ENCODE peak calls at places on chromosomes 7 and 10, in four cellular contexts. I is coronary artery, M is HFF-Myc, Z is fibroblast of villous mesenchyme. F is an unnamed sample.
A peak's percentile ranks its signal among the peaks of the same experiment; 100 is the strongest.

GRCh38 chr7:27251513-27252306 is 9.1 kb downstream of the EVX1 start:
- DNase-seq in I (no peak), M (no peak), Z (no peak), F (no peak)

GRCh38 chr10:89082086-89082485 is 91.5 kb downstream of the FAS start:
- DNase-seq in I (no peak), M (no peak), Z (no peak), F (no peak)

GRCh38 chr7:519974-520458 is 370 bp upstream of the PDGFA start:
- DNase-seq in I (no peak), M (no peak), Z (peak; percentile 68), F (no peak)

GRCh38 chr7:98638853-98639252 is 21.8 kb downstream of the NPTX2 start:
- DNase-seq in I (no peak), M (no peak), Z (no peak), F (no peak)

GRCh38 chr7:44735403-44736165 is 13.1 kb upstream of the ZMIZ2 start:
- DNase-seq in I (no peak), M (peak; percentile 96), Z (peak; percentile 97), F (peak; percentile 97)

GRCh38 chr7:117061751-117062150 is 108.5 kb downstream of the ST7 start:
- DNase-seq in I (no peak), M (no peak), Z (no peak), F (no peak)

GRCh38 chr10:119309423-119309770 is 102.0 kb downstream of the GRK5 start:
- DNase-seq in I (no peak), M (no peak), Z (no peak), F (no peak)

GRCh38 chr10:26770069-26770468 is 72.6 kb downstream of the PDSS1 start:
- DNase-seq in I (no peak), M (no peak), Z (no peak), F (no peak)

GRCh38 chr10:63788152-63788821 is 267.1 kb downstream of the REEP3 start:
- DNase-seq in I (no peak), M (no peak), Z (no peak), F (no peak)

GRCh38 chr10:110008518-110009339 is 945 bp downstream of the ADD3 start:
- DNase-seq in I (peak; percentile 72), M (no peak), Z (no peak), F (no peak)

GRCh38 chr10:86536294-86536861 is 14.8 kb upstream of the WAPL start:
- DNase-seq in I (no peak), M (no peak), Z (no peak), F (no peak)

GRCh38 chr7:132571970-132572369 is 4.3 kb downstream of the PLXNA4 start:
- DNase-seq in I (no peak), M (no peak), Z (no peak), F (no peak)

GRCh38 chr7:24199978-24200377 is 84.0 kb upstream of the NPY start:
- DNase-seq in I (no peak), M (no peak), Z (peak; percentile 74), F (no peak)

GRCh38 chr10:15563161-15563715 is 156.5 kb downstream of the ITGA8 start:
- DNase-seq in I (no peak), M (no peak), Z (no peak), F (no peak)

GRCh38 chr7:151352512-151352911 is 10.9 kb downstream of the NUB1 start:
- DNase-seq in I (no peak), M (no peak), Z (no peak), F (no peak)
- H3K4me3 ChIP-seq in I (no peak overlapping the region), M (no peak overlapping the region), Z (no peak overlapping the region), F (no peak overlapping the region)

DNA sequence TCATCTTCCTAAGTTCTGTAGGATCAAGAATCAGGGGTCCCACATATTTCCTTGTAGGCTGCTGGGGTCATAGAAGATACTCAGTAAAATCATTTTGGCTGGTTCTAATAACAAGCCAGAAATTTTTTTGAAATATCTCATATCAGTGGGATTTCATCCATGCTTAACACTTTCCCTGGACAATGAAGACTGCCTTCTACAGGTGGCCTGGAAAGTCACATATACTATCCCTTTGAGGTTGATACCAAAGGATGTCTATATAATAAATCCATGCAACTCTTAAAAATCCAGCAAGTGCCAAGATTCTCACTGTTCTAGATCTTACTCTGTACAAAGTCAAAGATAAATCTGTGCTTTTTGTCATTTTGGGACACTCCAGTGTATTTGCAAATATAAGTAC is 225.8 kb upstream of the NEBL start:
- DNase-seq in I (no peak), M (no peak), Z (no peak), F (no peak)
- TF ChIP-seq CTCF in I (no peak), M (peak; percentile 55), Z (no peak), F (peak; percentile 69)

GRCh38 chr7:130490287-130490686 is 1.6 kb upstream of the MEST start:
- DNase-seq in I (no peak), M (no peak), Z (no peak), F (no peak)
- H3K4me3 ChIP-seq in I (peak overlapping the region; percentile 73), M (no peak overlapping the region), Z (peak overlapping the region; percentile 35), F (no peak overlapping the region)

DNA sequence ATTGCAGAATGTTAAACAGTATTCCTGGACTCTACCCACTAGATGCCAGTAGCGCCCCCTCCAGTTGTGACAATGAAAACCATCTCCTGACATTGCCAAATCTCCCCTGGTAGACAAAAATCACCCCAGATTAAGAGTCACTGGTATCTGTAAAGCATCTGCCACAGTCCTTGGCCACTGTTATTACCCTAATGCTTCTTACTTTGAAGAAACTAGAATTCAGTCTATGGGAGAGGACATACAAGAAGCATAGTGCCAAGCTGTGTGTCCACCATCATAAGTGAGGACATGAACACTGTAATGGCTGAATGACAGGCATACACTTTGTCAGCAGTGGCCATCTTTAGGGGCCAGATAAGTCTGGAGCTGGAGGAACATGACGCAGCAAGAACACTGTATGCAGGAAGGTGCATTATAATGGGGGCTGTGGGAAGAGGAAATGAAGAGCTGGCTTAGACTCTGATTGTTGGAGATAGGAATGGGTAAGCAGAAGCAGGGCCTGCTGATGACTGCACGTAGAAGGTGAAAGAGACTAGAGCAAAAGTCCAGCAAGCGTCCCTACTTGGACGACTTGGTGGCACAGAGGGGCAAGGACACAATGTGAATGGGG is 32.5 kb downstream of the CBX3 start:
- DNase-seq in I (no peak), M (no peak), Z (no peak), F (no peak)
- TF ChIP-seq CTCF in I (no peak), M (no peak), Z (no peak), F (no peak)

DNA sequence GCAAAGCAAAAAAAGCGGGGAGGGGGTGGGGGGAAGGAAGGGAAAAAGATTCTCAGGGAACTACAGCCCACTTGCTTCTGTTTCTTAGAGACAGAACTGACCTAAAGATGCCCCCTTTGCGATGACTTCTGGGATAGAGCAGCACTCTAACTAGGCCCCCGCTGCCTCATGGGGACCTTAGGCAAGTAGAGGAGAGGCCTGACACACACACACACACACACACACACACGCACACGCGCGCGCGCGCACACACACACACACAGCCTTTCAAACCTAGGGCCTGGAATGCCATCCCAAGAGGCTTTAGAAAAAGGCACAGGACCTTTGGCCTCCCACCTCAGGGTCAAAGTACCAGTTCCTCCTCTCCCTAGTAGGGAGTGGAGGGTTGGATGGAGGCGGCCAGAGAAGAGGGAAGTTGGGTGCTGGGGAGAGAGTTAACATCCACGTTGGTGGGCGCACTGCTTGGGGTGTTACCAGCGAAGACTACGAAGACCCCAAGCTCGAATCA is 1.4 kb upstream of the COL1A2 start:
- DNase-seq in I (no peak), M (no peak), Z (peak; percentile 59), F (no peak)
- H3K4me3 ChIP-seq in I (peak overlapping the region; percentile 80), M (peak overlapping the region; percentile 67), Z (peak overlapping the region; percentile 83), F (no peak overlapping the region)

DNA sequence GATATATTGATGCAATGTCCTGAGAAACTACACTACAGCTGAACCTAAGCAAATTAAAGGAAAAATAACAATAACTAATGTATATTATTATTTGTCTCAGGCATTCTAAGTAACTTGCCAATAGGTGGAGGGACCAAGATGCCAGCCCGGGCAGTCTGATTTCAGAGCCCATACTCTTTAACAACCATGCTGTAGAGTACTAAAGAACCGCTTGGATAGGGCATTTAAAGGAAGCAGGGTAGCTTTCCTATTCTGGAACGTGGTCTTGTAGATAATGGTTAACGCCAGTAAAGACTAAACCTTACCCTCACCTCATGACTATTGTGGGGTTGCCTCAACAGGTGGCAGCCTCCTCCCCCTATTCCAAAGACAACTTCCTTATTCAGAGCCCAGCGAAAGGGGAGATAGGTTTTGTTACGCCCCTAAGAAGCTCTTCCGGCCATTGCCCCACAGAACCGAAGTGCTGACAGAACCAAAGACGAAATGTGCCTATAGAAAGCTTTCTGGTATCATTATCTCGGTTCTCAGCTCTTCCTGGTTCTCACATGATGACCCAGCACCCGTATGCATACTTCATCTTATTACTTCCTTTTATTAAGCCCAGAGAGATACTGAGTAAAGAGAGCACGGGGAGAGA is 707 bp upstream of the C1GALT1 start:
- DNase-seq in I (no peak), M (no peak), Z (no peak), F (peak; percentile 62)
- TF ChIP-seq CTCF in I (no peak), M (no peak), Z (no peak), F (no peak)

DNA sequence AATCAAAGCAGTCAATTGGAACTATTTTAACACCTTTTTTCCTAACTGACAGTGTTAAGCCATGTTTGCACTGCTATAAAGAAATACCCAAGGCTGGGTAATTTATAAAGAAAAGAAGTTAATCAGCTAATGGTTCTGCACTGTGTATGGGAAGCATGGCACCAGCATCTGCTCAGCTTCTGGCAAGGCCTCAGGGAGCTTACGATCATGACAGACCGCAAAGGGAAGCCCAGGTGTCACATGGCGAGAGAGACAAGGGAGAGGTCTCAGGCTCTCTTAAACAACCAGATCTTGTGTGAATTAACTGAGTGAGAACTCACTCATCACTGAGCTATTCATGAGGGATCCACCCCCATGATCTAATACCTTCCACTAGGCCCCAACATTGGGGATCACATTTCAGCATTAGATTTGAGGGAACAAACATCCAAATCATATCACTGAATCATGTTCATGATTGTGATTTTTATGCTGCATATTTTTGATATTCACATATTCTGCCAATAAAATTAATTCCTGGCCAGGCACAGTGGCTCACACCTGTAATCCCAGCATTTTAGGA is 5.8 kb downstream of the USP54 start:
- DNase-seq in I (no peak), M (no peak), Z (no peak), F (no peak)
- H3K4me3 ChIP-seq in I (no peak overlapping the region), M (no peak overlapping the region), Z (no peak overlapping the region), F (no peak overlapping the region)

GRCh38 chr7:104938741-104939390 is 75.1 kb upstream of the KMT2E start:
- DNase-seq in I (no peak), M (no peak), Z (no peak), F (no peak)
- TF ChIP-seq CTCF in I (no peak), M (no peak), Z (no peak), F (no peak)

DNA sequence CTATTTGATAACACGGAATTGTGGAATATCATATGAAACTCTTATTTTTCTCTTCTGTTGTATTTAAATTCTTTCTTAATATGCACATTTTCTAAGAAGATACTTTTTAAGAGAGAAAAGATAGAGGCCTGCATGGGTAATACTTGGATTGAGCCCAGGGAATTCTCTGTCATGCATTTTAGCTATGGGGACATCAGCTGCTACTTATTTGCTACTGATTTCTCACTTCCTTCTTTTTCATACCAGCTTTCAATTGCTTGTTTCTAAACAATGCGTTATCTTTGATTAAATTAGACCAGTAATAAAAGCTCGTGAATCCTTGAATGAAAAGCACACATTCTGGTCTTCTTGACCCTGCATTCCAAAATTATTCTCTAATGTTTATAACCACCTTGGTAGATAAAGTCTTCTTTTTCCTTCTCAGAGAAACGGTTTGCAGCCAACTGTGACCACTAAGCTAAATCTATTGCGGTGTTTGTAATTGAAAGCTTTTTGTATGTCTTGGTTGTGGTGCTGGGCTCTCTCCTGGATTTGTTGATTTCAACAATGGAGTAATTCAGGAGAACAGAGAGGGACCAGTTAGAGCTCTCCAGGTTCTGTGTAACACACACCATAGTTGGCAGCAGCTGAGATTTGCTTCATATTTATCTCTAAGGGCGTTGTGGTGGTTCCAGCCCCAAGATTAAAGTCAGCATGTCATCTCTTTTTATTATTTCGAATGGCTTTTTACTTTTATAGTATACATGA is 139.3 kb downstream of the PPP1R9A start:
- DNase-seq in I (no peak), M (no peak), Z (no peak), F (no peak)
- H3K4me3 ChIP-seq in I (no peak overlapping the region), M (no peak overlapping the region), Z (no peak overlapping the region), F (no peak overlapping the region)